ENCODE peak calls at places on chromosomes 6 and 20, in six cellular contexts. K is neural progenitor cell, O is body of pancreas, N is sigmoid colon, M is fibroblast of lung, L is suprapubic skin. V is an unnamed sample. For H3K4me1, the result is how much of the 10 kb centered on the place peaks cover.

GRCh38 chr6:107491059-107491609 is 1.2 kb downstream of the SOBP start:
- DNase-seq in K (peak), O (peak), N (peak), M (peak), L (no peak), V (peak)

GRCh38 chr6:80143312-80143960 is 37.0 kb downstream of the BCKDHB start:
- DNase-seq in K (no peak), O (peak), N (peak), M (peak), L (no peak), V (no peak)

GRCh38 chr6:157688960-157689599 is 134.0 kb upstream of the SNX9 start:
- DNase-seq in K (peak), O (no peak), N (peak), M (no peak), L (no peak), V (no peak)

GRCh38 chr6:28695671-28696537 is 170.2 kb downstream of the GPX5 start:
- DNase-seq in K (no peak), O (no peak), N (no peak), M (no peak), L (no peak), V (no peak)

GRCh38 chr20:11754451-11754850 is 163.2 kb upstream of the BTBD3 start:
- DNase-seq in K (no peak), O (peak), N (no peak), M (no peak), L (no peak), V (no peak)

GRCh38 chr6:125797120-125797933 is 6.6 kb downstream of the NCOA7 start:
- DNase-seq in K (no peak), O (no peak), N (no peak), M (no peak), L (no peak), V (no peak)

GRCh38 chr6:12009904-12010634 is 2.0 kb upstream of the HIVEP1 start:
- DNase-seq in K (no peak), O (no peak), N (no peak), M (peak), L (no peak), V (no peak)

GRCh38 chr6:63572733-63573139 is 456 bp downstream of the LOC128125822 start:
- DNase-seq in K (peak), O (no peak), N (no peak), M (no peak), L (no peak), V (no peak)

GRCh38 chr6:6885521-6886088 is 222.2 kb upstream of the RREB1 start:
- DNase-seq in K (no peak), O (peak), N (peak), M (peak), L (no peak), V (peak)

GRCh38 chr6:33700391-33701050 is 11.0 kb downstream of the UQCC2 start:
- DNase-seq in K (peak), O (peak), N (peak), M (peak), L (peak), V (peak)

GRCh38 chr6:90294614-90294988 is 2.0 kb downstream of the BACH2 start:
- DNase-seq in K (peak), O (no peak), N (no peak), M (no peak), L (no peak), V (peak)

GRCh38 chr6:108156180-108156937 is 9.5 kb upstream of the NR2E1 start:
- DNase-seq in K (peak), O (no peak), N (no peak), M (no peak), L (no peak), V (no peak)

GRCh38 chr6:318265-318890 is 26.1 kb downstream of the DUSP22 start:
- DNase-seq in K (no peak), O (peak), N (peak), M (no peak), L (no peak), V (peak)

GRCh38 chr6:63466242-63466733 is 106.0 kb upstream of the LOC128125822 start:
- DNase-seq in K (no peak), O (no peak), N (no peak), M (no peak), L (no peak), V (no peak)

GRCh38 chr6:100592929-100593328 is 128.2 kb upstream of the SIM1 start:
- DNase-seq in K (no peak), O (no peak), N (no peak), M (no peak), L (no peak), V (no peak)

GRCh38 chr6:107811591-107812218 is 12.4 kb downstream of the SCML4 start:
- DNase-seq in K (no peak), O (peak), N (no peak), M (no peak), L (no peak), V (no peak)

GRCh38 chr6:31402324-31403282 is 792 bp upstream of the MICA start:
- DNase-seq in K (no peak), O (peak), N (peak), M (peak), L (no peak), V (no peak)

GRCh38 chr6:112163295-112164257 is 76.2 kb downstream of the FAM229B start:
- DNase-seq in K (peak), O (peak), N (peak), M (peak), L (peak), V (peak)

GRCh38 chr6:25899123-25899522 is 25.1 kb upstream of the SLC17A3 start:
- DNase-seq in K (peak), O (no peak), N (no peak), M (no peak), L (no peak), V (no peak)

GRCh38 chr20:41406307-41406706 is 39.7 kb upstream of the EMILIN3 start:
- DNase-seq in K (no peak), O (no peak), N (no peak), M (no peak), L (no peak), V (no peak)

GRCh38 chr20:43748274-43748673 is 21.5 kb upstream of the GTSF1L start:
- DNase-seq in K (no peak), O (no peak), N (no peak), M (peak), L (no peak), V (no peak)

GRCh38 chr6:169967687-169968086 is 216.3 kb downstream of the ERMARD start:
- DNase-seq in K (no peak), O (no peak), N (no peak), M (no peak), L (peak), V (no peak)

GRCh38 chr6:169421890-169422289 is 168.2 kb upstream of the THBS2 start:
- DNase-seq in K (no peak), O (no peak), N (no peak), M (no peak), L (no peak), V (no peak)

GRCh38 chr20:38278150-38278549 is 17.6 kb upstream of the KIAA1755 start:
- DNase-seq in K (peak), O (no peak), N (peak), M (peak), L (peak), V (no peak)

GRCh38 chr20:57388953-57389694 is 2.1 kb upstream of the RBM38 start:
- DNase-seq in K (peak), O (peak), N (peak), M (peak), L (no peak), V (peak)

GRCh38 chr6:134516582-134516981 is 198.7 kb upstream of the SGK1 start:
- DNase-seq in K (no peak), O (no peak), N (no peak), M (no peak), L (no peak), V (no peak)

GRCh38 chr20:53774487-53775203 is 181.0 kb upstream of the ZNF217 start:
- DNase-seq in K (no peak), O (no peak), N (no peak), M (peak), L (no peak), V (no peak)

GRCh38 chr6:9647043-9647520 is 767.8 kb downstream of the TFAP2A start:
- DNase-seq in K (no peak), O (no peak), N (no peak), M (no peak), L (no peak), V (no peak)

GRCh38 chr6:63764318-63764916 is 128.8 kb downstream of the PHF3 start:
- DNase-seq in K (peak), O (no peak), N (no peak), M (peak), L (no peak), V (no peak)

GRCh38 chr6:114421219-114421618 is 78.4 kb upstream of the HS3ST5 start:
- DNase-seq in K (no peak), O (no peak), N (no peak), M (no peak), L (no peak), V (no peak)

GRCh38 chr20:57717797-57718196 is 8.0 kb upstream of the PMEPA1 start:
- DNase-seq in K (no peak), O (no peak), N (no peak), M (no peak), L (no peak), V (no peak)

GRCh38 chr6:54285595-54285994 is 22.6 kb upstream of the TINAG start:
- DNase-seq in K (no peak), O (no peak), N (no peak), M (no peak), L (no peak), V (no peak)

GRCh38 chr20:46850896-46851295 is 43.7 kb upstream of the EYA2 start:
- DNase-seq in K (no peak), O (no peak), N (no peak), M (no peak), L (no peak), V (no peak)

GRCh38 chr20:59931511-59932312 is 1.7 kb downstream of the SYCP2 start:
- DNase-seq in K (no peak), O (no peak), N (no peak), M (no peak), L (no peak), V (no peak)

GRCh38 chr20:17873410-17874270 is 95.0 kb downstream of the SNX5 start:
- DNase-seq in K (peak), O (peak), N (peak), M (peak), L (peak), V (peak)

GRCh38 chr6:129289442-129289841 is 406.5 kb downstream of the LAMA2 start:
- DNase-seq in K (no peak), O (no peak), N (no peak), M (no peak), L (no peak), V (no peak)

GRCh38 chr6:142331075-142331551 is 29.3 kb downstream of the ADGRG6 start:
- DNase-seq in K (peak), O (no peak), N (no peak), M (peak), L (no peak), V (no peak)

GRCh38 chr6:109916759-109917158 is 61.4 kb upstream of the GPR6 start:
- DNase-seq in K (no peak), O (no peak), N (no peak), M (no peak), L (no peak), V (no peak)

GRCh38 chr20:31690124-31690666 is 32.5 kb downstream of the BCL2L1 start:
- DNase-seq in K (no peak), O (no peak), N (no peak), M (no peak), L (no peak), V (no peak)

DNA sequence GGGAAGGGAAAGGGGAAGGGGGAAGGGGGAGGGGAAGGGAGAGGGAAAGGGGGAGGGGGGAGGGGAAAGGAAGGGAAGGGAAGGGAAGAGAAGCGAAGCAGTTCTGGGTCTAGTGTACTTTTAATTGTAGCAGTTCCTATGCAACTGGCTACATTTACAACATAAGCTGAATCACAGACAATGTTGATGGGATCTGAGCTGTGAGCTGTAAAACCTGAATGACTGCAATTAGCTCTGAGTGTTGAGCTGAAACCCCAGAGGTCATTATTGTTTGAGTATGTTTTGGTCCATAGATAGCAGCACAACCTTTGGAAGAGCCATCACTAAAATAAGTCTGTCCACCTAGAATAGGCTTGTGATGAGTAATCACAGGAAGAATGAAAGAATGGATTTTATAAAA is 7.2 kb upstream of the ABHD12 start:
- DNase-seq in K (no peak), O (no peak), N (no peak), M (no peak), L (no peak), V (no peak)
- H3K4me1 ChIP-seq in K (under half), O (under half), N (under half), M (under half), L (under half), V (under half)

DNA sequence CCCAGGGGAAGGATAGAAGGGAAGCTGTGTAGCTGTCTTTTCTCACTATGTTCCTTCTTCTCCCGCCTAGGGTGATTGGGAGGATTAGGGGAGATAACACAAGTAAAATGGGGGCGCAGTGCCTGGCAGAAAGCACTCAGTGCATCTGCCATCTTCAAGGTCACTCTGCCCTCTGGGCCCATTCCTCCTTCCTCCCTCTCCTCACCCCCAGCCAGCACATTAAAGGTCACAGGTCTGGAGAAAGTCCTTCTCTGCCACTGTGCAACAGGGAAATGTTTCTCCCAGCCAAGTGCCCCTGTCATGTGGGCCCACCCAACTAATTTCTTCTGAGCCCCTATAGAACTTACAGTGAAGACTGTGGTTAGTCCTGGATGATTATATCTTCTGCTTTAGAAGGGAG is 45.8 kb downstream of the CLIC5 start:
- DNase-seq in K (no peak), O (no peak), N (no peak), M (no peak), L (no peak), V (no peak)
- H3K4me1 ChIP-seq in K (under half), O (under half), N (under half), M (under half), L (under half), V (under half)

DNA sequence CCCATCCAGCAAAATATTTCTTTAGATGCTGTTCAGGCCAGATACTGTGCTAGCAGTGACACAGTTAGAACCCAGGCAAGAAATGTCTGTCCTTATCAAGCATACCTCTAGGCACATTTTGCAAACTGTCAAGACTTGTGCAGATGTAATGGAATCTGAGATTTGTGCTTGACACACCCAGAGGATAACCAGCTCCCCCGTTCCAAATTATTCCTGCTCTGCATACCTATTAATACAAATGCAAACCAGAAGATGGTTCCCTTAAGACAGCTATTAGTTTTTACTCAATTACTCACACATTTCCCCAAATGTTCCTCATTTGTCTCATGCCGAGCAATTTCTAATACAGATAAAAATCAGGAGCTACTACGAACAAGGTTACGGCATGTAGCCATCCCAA is 40.4 kb downstream of the ATXN1 start:
- DNase-seq in K (no peak), O (no peak), N (no peak), M (no peak), L (no peak), V (no peak)
- H3K4me1 ChIP-seq in K (under half), O (under half), N (under half), M (under half), L (half or more), V (half or more)

GRCh38 chr6:34916348-34916967 is 27.4 kb downstream of the ANKS1A start:
- DNase-seq in K (no peak), O (no peak), N (no peak), M (peak), L (no peak), V (no peak)

GRCh38 chr6:34917626-34918285 is 28.7 kb downstream of the ANKS1A start:
- DNase-seq in K (no peak), O (no peak), N (no peak), M (no peak), L (no peak), V (no peak)

GRCh38 chr6:34919651-34920050 is 30.6 kb downstream of the ANKS1A start:
- DNase-seq in K (no peak), O (no peak), N (no peak), M (no peak), L (no peak), V (no peak)

GRCh38 chr6:34922177-34922663 is 33.2 kb downstream of the ANKS1A start:
- DNase-seq in K (no peak), O (no peak), N (no peak), M (peak), L (no peak), V (no peak)

GRCh38 chr6:34920097-34920496 is 31.0 kb downstream of the ANKS1A start:
- DNase-seq in K (no peak), O (no peak), N (no peak), M (no peak), L (no peak), V (no peak)
- H3K4me1 ChIP-seq in K (under half), O (under half), N (under half), M (under half), L (under half), V (under half)